ENCODE peak calls at places on chromosomes 13 and 19, in nine cellular contexts. One of them, this sample, is unnamed.
A peak's percentile ranks its signal among the peaks of the same experiment; 100 is the strongest.

GRCh38 chr13:24528816-24529398 is 16.3 kb upstream of the PARP4 start:
- DNase-seq in iPS DF 6.9: no peak
- DNase-seq in CD4-positive, alpha-beta memory T cell: no peak
- DNase-seq in psoas muscle: no peak
- DNase-seq in CD8-positive, alpha-beta T cell: no peak
- DNase-seq in left ventricle myocardium inferior: no peak
- DNase-seq in mesendoderm: peak; percentile 19
- DNase-seq in substantia nigra: no peak
- DNase-seq in HL-60: no peak
- DNase-seq in this sample: no peak

GRCh38 chr13:49711218-49711863 is 20.1 kb upstream of the EBPL start:
- DNase-seq in iPS DF 6.9: no peak
- DNase-seq in CD4-positive, alpha-beta memory T cell: no peak
- DNase-seq in psoas muscle: no peak
- DNase-seq in CD8-positive, alpha-beta T cell: no peak
- DNase-seq in left ventricle myocardium inferior: no peak
- DNase-seq in mesendoderm: no peak
- DNase-seq in substantia nigra: no peak
- DNase-seq in HL-60: no peak
- DNase-seq in this sample: no peak

GRCh38 chr13:30133976-30134375 is 173.4 kb downstream of the KATNAL1 start:
- DNase-seq in iPS DF 6.9: no peak
- DNase-seq in CD4-positive, alpha-beta memory T cell: no peak
- DNase-seq in psoas muscle: peak; percentile 50
- DNase-seq in CD8-positive, alpha-beta T cell: no peak
- DNase-seq in left ventricle myocardium inferior: no peak
- DNase-seq in mesendoderm: no peak
- DNase-seq in substantia nigra: peak; percentile 70
- DNase-seq in HL-60: no peak
- DNase-seq in this sample: no peak

GRCh38 chr19:35556846-35557538 is 6.5 kb downstream of the ATP4A start:
- DNase-seq in iPS DF 6.9: no peak
- DNase-seq in CD4-positive, alpha-beta memory T cell: no peak
- DNase-seq in psoas muscle: no peak
- DNase-seq in CD8-positive, alpha-beta T cell: no peak
- DNase-seq in left ventricle myocardium inferior: no peak
- DNase-seq in mesendoderm: no peak
- DNase-seq in substantia nigra: no peak
- DNase-seq in HL-60: no peak
- DNase-seq in this sample: no peak

GRCh38 chr19:8392017-8392591 is 1.9 kb downstream of the RAB11B start:
- DNase-seq in iPS DF 6.9: no peak
- DNase-seq in CD4-positive, alpha-beta memory T cell: no peak
- DNase-seq in psoas muscle: peak; percentile 70
- DNase-seq in CD8-positive, alpha-beta T cell: no peak
- DNase-seq in left ventricle myocardium inferior: peak; percentile 51
- DNase-seq in mesendoderm: no peak
- DNase-seq in substantia nigra: peak; percentile 56
- DNase-seq in HL-60: no peak
- DNase-seq in this sample: no peak

GRCh38 chr13:112996671-112997091 is 27.7 kb downstream of the MCF2L start:
- DNase-seq in iPS DF 6.9: no peak
- DNase-seq in CD4-positive, alpha-beta memory T cell: no peak
- DNase-seq in psoas muscle: no peak
- DNase-seq in CD8-positive, alpha-beta T cell: no peak
- DNase-seq in left ventricle myocardium inferior: no peak
- DNase-seq in mesendoderm: no peak
- DNase-seq in substantia nigra: no peak
- DNase-seq in HL-60: no peak
- DNase-seq in this sample: no peak

GRCh38 chr13:113975416-113975815 is 1.5 kb upstream of the C13orf46 start:
- DNase-seq in iPS DF 6.9: no peak
- DNase-seq in CD4-positive, alpha-beta memory T cell: no peak
- DNase-seq in psoas muscle: peak; percentile 56
- DNase-seq in CD8-positive, alpha-beta T cell: no peak
- DNase-seq in left ventricle myocardium inferior: no peak
- DNase-seq in mesendoderm: no peak
- DNase-seq in substantia nigra: no peak
- DNase-seq in HL-60: no peak
- DNase-seq in this sample: no peak

GRCh38 chr13:77409412-77409811 is 82.5 kb upstream of the MYCBP2 start:
- DNase-seq in iPS DF 6.9: peak; percentile 2
- DNase-seq in CD4-positive, alpha-beta memory T cell: no peak
- DNase-seq in psoas muscle: no peak
- DNase-seq in CD8-positive, alpha-beta T cell: no peak
- DNase-seq in left ventricle myocardium inferior: no peak
- DNase-seq in mesendoderm: peak; percentile 92
- DNase-seq in substantia nigra: no peak
- DNase-seq in HL-60: no peak
- DNase-seq in this sample: no peak

GRCh38 chr19:2782357-2782935 is 627 bp downstream of the SGTA start:
- DNase-seq in iPS DF 6.9: no peak
- DNase-seq in CD4-positive, alpha-beta memory T cell: no peak
- DNase-seq in psoas muscle: no peak
- DNase-seq in CD8-positive, alpha-beta T cell: no peak
- DNase-seq in left ventricle myocardium inferior: no peak
- DNase-seq in mesendoderm: peak; percentile 14
- DNase-seq in substantia nigra: no peak
- DNase-seq in HL-60: no peak
- DNase-seq in this sample: no peak

GRCh38 chr13:73865027-73865426 is 269.2 kb downstream of the KLF12 start:
- DNase-seq in iPS DF 6.9: no peak
- DNase-seq in CD4-positive, alpha-beta memory T cell: no peak
- DNase-seq in psoas muscle: no peak
- DNase-seq in CD8-positive, alpha-beta T cell: no peak
- DNase-seq in left ventricle myocardium inferior: no peak
- DNase-seq in mesendoderm: no peak
- DNase-seq in substantia nigra: no peak
- DNase-seq in HL-60: no peak
- DNase-seq in this sample: no peak

GRCh38 chr19:43570174-43570791 is 5.0 kb downstream of the XRCC1 start:
- DNase-seq in iPS DF 6.9: no peak
- DNase-seq in CD4-positive, alpha-beta memory T cell: no peak
- DNase-seq in psoas muscle: no peak
- DNase-seq in CD8-positive, alpha-beta T cell: no peak
- DNase-seq in left ventricle myocardium inferior: no peak
- DNase-seq in mesendoderm: no peak
- DNase-seq in substantia nigra: no peak
- DNase-seq in HL-60: peak; percentile 5
- DNase-seq in this sample: no peak

GRCh38 chr19:49801966-49802661 is 11.0 kb downstream of the FUZ start:
- DNase-seq in iPS DF 6.9: no peak
- DNase-seq in CD4-positive, alpha-beta memory T cell: no peak
- DNase-seq in psoas muscle: peak; percentile 96
- DNase-seq in CD8-positive, alpha-beta T cell: no peak
- DNase-seq in left ventricle myocardium inferior: peak; percentile 94
- DNase-seq in mesendoderm: peak; percentile 92
- DNase-seq in substantia nigra: peak; percentile 93
- DNase-seq in HL-60: peak; percentile 11
- DNase-seq in this sample: peak; percentile 32

GRCh38 chr13:84706004-84706710 is 823.9 kb upstream of the SLITRK1 start:
- DNase-seq in iPS DF 6.9: no peak
- DNase-seq in CD4-positive, alpha-beta memory T cell: no peak
- DNase-seq in psoas muscle: no peak
- DNase-seq in CD8-positive, alpha-beta T cell: no peak
- DNase-seq in left ventricle myocardium inferior: no peak
- DNase-seq in mesendoderm: no peak
- DNase-seq in substantia nigra: no peak
- DNase-seq in HL-60: no peak
- DNase-seq in this sample: no peak

GRCh38 chr19:47447470-47448359 is 24.0 kb downstream of the SLC8A2 start:
- DNase-seq in iPS DF 6.9: no peak
- DNase-seq in CD4-positive, alpha-beta memory T cell: peak; percentile 52
- DNase-seq in psoas muscle: peak; percentile 76
- DNase-seq in CD8-positive, alpha-beta T cell: peak; percentile 26
- DNase-seq in left ventricle myocardium inferior: peak; percentile 25
- DNase-seq in mesendoderm: peak; percentile 92
- DNase-seq in substantia nigra: peak; percentile 70
- DNase-seq in HL-60: peak; percentile 14
- DNase-seq in this sample: no peak

GRCh38 chr13:27171244-27171829 is at the start of gene USP12:
- DNase-seq in iPS DF 6.9: no peak
- DNase-seq in CD4-positive, alpha-beta memory T cell: no peak
- DNase-seq in psoas muscle: no peak
- DNase-seq in CD8-positive, alpha-beta T cell: no peak
- DNase-seq in left ventricle myocardium inferior: peak; percentile 37
- DNase-seq in mesendoderm: peak; percentile 64
- DNase-seq in substantia nigra: peak; percentile 41
- DNase-seq in HL-60: no peak
- DNase-seq in this sample: no peak

GRCh38 chr13:70816853-70817252 is 708.6 kb upstream of the KLHL1 start:
- DNase-seq in iPS DF 6.9: no peak
- DNase-seq in CD4-positive, alpha-beta memory T cell: no peak
- DNase-seq in psoas muscle: no peak
- DNase-seq in CD8-positive, alpha-beta T cell: no peak
- DNase-seq in left ventricle myocardium inferior: no peak
- DNase-seq in mesendoderm: no peak
- DNase-seq in substantia nigra: no peak
- DNase-seq in HL-60: no peak
- DNase-seq in this sample: no peak

GRCh38 chr13:27353166-27353583 is 71.2 kb upstream of the GTF3A start:
- DNase-seq in iPS DF 6.9: no peak
- DNase-seq in CD4-positive, alpha-beta memory T cell: peak; percentile 9
- DNase-seq in psoas muscle: no peak
- DNase-seq in CD8-positive, alpha-beta T cell: no peak
- DNase-seq in left ventricle myocardium inferior: no peak
- DNase-seq in mesendoderm: no peak
- DNase-seq in substantia nigra: peak; percentile 48
- DNase-seq in HL-60: no peak
- DNase-seq in this sample: no peak

GRCh38 chr13:47904239-47904638 is 96.8 kb downstream of the SUCLA2 start:
- DNase-seq in iPS DF 6.9: no peak
- DNase-seq in CD4-positive, alpha-beta memory T cell: no peak
- DNase-seq in psoas muscle: no peak
- DNase-seq in CD8-positive, alpha-beta T cell: no peak
- DNase-seq in left ventricle myocardium inferior: no peak
- DNase-seq in mesendoderm: no peak
- DNase-seq in substantia nigra: no peak
- DNase-seq in HL-60: peak; percentile 17
- DNase-seq in this sample: no peak

GRCh38 chr19:17577698-17578097 is 22.2 kb downstream of the COLGALT1 start:
- DNase-seq in iPS DF 6.9: no peak
- DNase-seq in CD4-positive, alpha-beta memory T cell: no peak
- DNase-seq in psoas muscle: no peak
- DNase-seq in CD8-positive, alpha-beta T cell: no peak
- DNase-seq in left ventricle myocardium inferior: no peak
- DNase-seq in mesendoderm: no peak
- DNase-seq in substantia nigra: no peak
- DNase-seq in HL-60: no peak
- DNase-seq in this sample: no peak

GRCh38 chr13:110400786-110401533 is 93.9 kb downstream of the COL4A2 start:
- DNase-seq in iPS DF 6.9: no peak
- DNase-seq in CD4-positive, alpha-beta memory T cell: no peak
- DNase-seq in psoas muscle: no peak
- DNase-seq in CD8-positive, alpha-beta T cell: no peak
- DNase-seq in left ventricle myocardium inferior: no peak
- DNase-seq in mesendoderm: no peak
- DNase-seq in substantia nigra: no peak
- DNase-seq in HL-60: no peak
- DNase-seq in this sample: no peak
- H3K27ac ChIP-seq in iPS DF 6.9: no peak overlapping the region
- H3K27ac ChIP-seq in CD4-positive, alpha-beta memory T cell: no peak overlapping the region
- H3K27ac ChIP-seq in psoas muscle: peak overlapping the region; percentile 47
- H3K27ac ChIP-seq in CD8-positive, alpha-beta T cell: no peak overlapping the region
- H3K27ac ChIP-seq in left ventricle myocardium inferior: peak overlapping the region; percentile 86
- H3K27ac ChIP-seq in mesendoderm: no peak overlapping the region
- H3K27ac ChIP-seq in substantia nigra: no peak overlapping the region
- H3K27ac ChIP-seq in HL-60: no peak overlapping the region
- H3K27ac ChIP-seq in this sample: no peak overlapping the region

GRCh38 chr19:34235425-34235940 is 18.9 kb upstream of the GARRE1 start:
- DNase-seq in iPS DF 6.9: no peak
- DNase-seq in CD4-positive, alpha-beta memory T cell: no peak
- DNase-seq in psoas muscle: no peak
- DNase-seq in CD8-positive, alpha-beta T cell: no peak
- DNase-seq in left ventricle myocardium inferior: no peak
- DNase-seq in mesendoderm: no peak
- DNase-seq in substantia nigra: no peak
- DNase-seq in HL-60: no peak
- DNase-seq in this sample: no peak
- H3K27ac ChIP-seq in iPS DF 6.9: no peak overlapping the region
- H3K27ac ChIP-seq in CD4-positive, alpha-beta memory T cell: no peak overlapping the region
- H3K27ac ChIP-seq in psoas muscle: no peak overlapping the region
- H3K27ac ChIP-seq in CD8-positive, alpha-beta T cell: no peak overlapping the region
- H3K27ac ChIP-seq in left ventricle myocardium inferior: no peak overlapping the region
- H3K27ac ChIP-seq in mesendoderm: no peak overlapping the region
- H3K27ac ChIP-seq in substantia nigra: no peak overlapping the region
- H3K27ac ChIP-seq in HL-60: no peak overlapping the region
- H3K27ac ChIP-seq in this sample: no peak overlapping the region

GRCh38 chr19:1288528-1289394 is 3.1 kb downstream of the EFNA2 start:
- DNase-seq in iPS DF 6.9: no peak
- DNase-seq in CD4-positive, alpha-beta memory T cell: no peak
- DNase-seq in psoas muscle: no peak
- DNase-seq in CD8-positive, alpha-beta T cell: no peak
- DNase-seq in left ventricle myocardium inferior: no peak
- DNase-seq in mesendoderm: no peak
- DNase-seq in substantia nigra: no peak
- DNase-seq in HL-60: no peak
- DNase-seq in this sample: no peak

GRCh38 chr19:1289395-1290244 is 3.9 kb downstream of the EFNA2 start:
- DNase-seq in iPS DF 6.9: no peak
- DNase-seq in CD4-positive, alpha-beta memory T cell: no peak
- DNase-seq in psoas muscle: no peak
- DNase-seq in CD8-positive, alpha-beta T cell: no peak
- DNase-seq in left ventricle myocardium inferior: no peak
- DNase-seq in mesendoderm: no peak
- DNase-seq in substantia nigra: no peak
- DNase-seq in HL-60: no peak
- DNase-seq in this sample: no peak

GRCh38 chr19:1291761-1292418 is 6.2 kb downstream of the EFNA2 start:
- DNase-seq in iPS DF 6.9: no peak
- DNase-seq in CD4-positive, alpha-beta memory T cell: no peak
- DNase-seq in psoas muscle: no peak
- DNase-seq in CD8-positive, alpha-beta T cell: no peak
- DNase-seq in left ventricle myocardium inferior: no peak
- DNase-seq in mesendoderm: no peak
- DNase-seq in substantia nigra: no peak
- DNase-seq in HL-60: no peak
- DNase-seq in this sample: no peak

GRCh38 chr19:1290699-1291651 is 5.3 kb downstream of the EFNA2 start:
- DNase-seq in iPS DF 6.9: no peak
- DNase-seq in CD4-positive, alpha-beta memory T cell: no peak
- DNase-seq in psoas muscle: no peak
- DNase-seq in CD8-positive, alpha-beta T cell: no peak
- DNase-seq in left ventricle myocardium inferior: no peak
- DNase-seq in mesendoderm: no peak
- DNase-seq in substantia nigra: no peak
- DNase-seq in HL-60: no peak
- DNase-seq in this sample: no peak

GRCh38 chr19:1290245-1290698 is 4.6 kb downstream of the EFNA2 start:
- DNase-seq in iPS DF 6.9: no peak
- DNase-seq in CD4-positive, alpha-beta memory T cell: no peak
- DNase-seq in psoas muscle: no peak
- DNase-seq in CD8-positive, alpha-beta T cell: no peak
- DNase-seq in left ventricle myocardium inferior: no peak
- DNase-seq in mesendoderm: no peak
- DNase-seq in substantia nigra: no peak
- DNase-seq in HL-60: no peak
- DNase-seq in this sample: no peak
- H3K27ac ChIP-seq in iPS DF 6.9: no peak overlapping the region
- H3K27ac ChIP-seq in CD4-positive, alpha-beta memory T cell: no peak overlapping the region
- H3K27ac ChIP-seq in psoas muscle: no peak overlapping the region
- H3K27ac ChIP-seq in CD8-positive, alpha-beta T cell: no peak overlapping the region
- H3K27ac ChIP-seq in left ventricle myocardium inferior: no peak overlapping the region
- H3K27ac ChIP-seq in mesendoderm: no peak overlapping the region
- H3K27ac ChIP-seq in substantia nigra: no peak overlapping the region
- H3K27ac ChIP-seq in HL-60: no peak overlapping the region
- H3K27ac ChIP-seq in this sample: no peak overlapping the region

GRCh38 chr13:38686635-38687245 is at the start of gene FREM2:
- DNase-seq in iPS DF 6.9: peak; percentile 92
- DNase-seq in CD4-positive, alpha-beta memory T cell: no peak
- DNase-seq in psoas muscle: peak; percentile 66
- DNase-seq in CD8-positive, alpha-beta T cell: no peak
- DNase-seq in left ventricle myocardium inferior: no peak
- DNase-seq in mesendoderm: peak; percentile 98
- DNase-seq in substantia nigra: peak; percentile 35
- DNase-seq in HL-60: no peak
- DNase-seq in this sample: no peak
- H3K27ac ChIP-seq in iPS DF 6.9: no peak within 1 kb of the TSS
- H3K27ac ChIP-seq in CD4-positive, alpha-beta memory T cell: no peak within 1 kb of the TSS
- H3K27ac ChIP-seq in psoas muscle: peak within 1 kb of the TSS; percentile 63
- H3K27ac ChIP-seq in CD8-positive, alpha-beta T cell: no peak within 1 kb of the TSS
- H3K27ac ChIP-seq in left ventricle myocardium inferior: no peak within 1 kb of the TSS
- H3K27ac ChIP-seq in mesendoderm: peak within 1 kb of the TSS; percentile 65
- H3K27ac ChIP-seq in substantia nigra: no peak within 1 kb of the TSS
- H3K27ac ChIP-seq in HL-60: no peak within 1 kb of the TSS
- H3K27ac ChIP-seq in this sample: no peak within 1 kb of the TSS